ENCODE peak calls at places on chromosome 18, in seven cellular contexts. One of them, this sample, is unnamed.

GRCh38 chr18:44920441-44920840 is 239.8 kb downstream of the SETBP1 start:
- DNase-seq in mesenchymal stem cell: no peak
- DNase-seq in GM23248: no peak
- DNase-seq in H1: no peak
- DNase-seq in small intestine: no peak
- DNase-seq in Peyer's patch: no peak
- DNase-seq in transverse colon: no peak
- DNase-seq in this sample: no peak

GRCh38 chr18:9612215-9612830 is 2.0 kb downstream of the PPP4R1 start:
- DNase-seq in Peyer's patch: peak; percentile 33
- DNase-seq in mesenchymal stem cell: peak; percentile 66
- DNase-seq in transverse colon: peak; percentile 35
- DNase-seq in small intestine: peak; percentile 73
- DNase-seq in GM23248: peak; percentile 75
- DNase-seq in H1: no peak
- DNase-seq in this sample: peak; percentile 61

GRCh38 chr18:38427234-38427633 is 861.6 kb upstream of the CELF4 start:
- DNase-seq in GM23248: no peak
- DNase-seq in Peyer's patch: no peak
- DNase-seq in small intestine: no peak
- DNase-seq in transverse colon: no peak
- DNase-seq in mesenchymal stem cell: no peak
- DNase-seq in H1: no peak
- DNase-seq in this sample: no peak

GRCh38 chr18:10518595-10519273 is 7.1 kb upstream of the NAPG start:
- DNase-seq in mesenchymal stem cell: peak; percentile 60
- DNase-seq in Peyer's patch: no peak
- DNase-seq in GM23248: peak; percentile 56
- DNase-seq in small intestine: no peak
- DNase-seq in H1: no peak
- DNase-seq in transverse colon: peak; percentile 27
- DNase-seq in this sample: peak; percentile 56

GRCh38 chr18:44098551-44099098 is 582.1 kb upstream of the SETBP1 start:
- DNase-seq in transverse colon: peak; percentile 12
- DNase-seq in Peyer's patch: no peak
- DNase-seq in GM23248: peak; percentile 71
- DNase-seq in H1: peak; percentile 58
- DNase-seq in mesenchymal stem cell: peak; percentile 17
- DNase-seq in small intestine: peak; percentile 37
- DNase-seq in this sample: peak; percentile 56

GRCh38 chr18:57497372-57498294 is 62.5 kb downstream of the ONECUT2 start:
- DNase-seq in GM23248: peak; percentile 62
- DNase-seq in Peyer's patch: no peak
- DNase-seq in mesenchymal stem cell: peak; percentile 0
- DNase-seq in H1: no peak
- DNase-seq in transverse colon: no peak
- DNase-seq in small intestine: peak; percentile 63
- DNase-seq in this sample: peak; percentile 46

GRCh38 chr18:39667905-39668304 is 2102.3 kb upstream of the CELF4 start:
- DNase-seq in Peyer's patch: no peak
- DNase-seq in small intestine: no peak
- DNase-seq in GM23248: peak; percentile 26
- DNase-seq in transverse colon: no peak
- DNase-seq in H1: no peak
- DNase-seq in mesenchymal stem cell: no peak
- DNase-seq in this sample: peak; percentile 5

GRCh38 chr18:23311346-23312103 is 141.6 kb upstream of the RIOK3 start:
- DNase-seq in H1: no peak
- DNase-seq in transverse colon: no peak
- DNase-seq in GM23248: peak; percentile 98
- DNase-seq in Peyer's patch: no peak
- DNase-seq in small intestine: no peak
- DNase-seq in mesenchymal stem cell: peak; percentile 89
- DNase-seq in this sample: peak; percentile 92

GRCh38 chr18:48790869-48791635 is 159.7 kb downstream of the SMAD7 start:
- DNase-seq in GM23248: no peak
- DNase-seq in mesenchymal stem cell: no peak
- DNase-seq in transverse colon: no peak
- DNase-seq in Peyer's patch: no peak
- DNase-seq in H1: no peak
- DNase-seq in small intestine: no peak
- DNase-seq in this sample: no peak

GRCh38 chr18:70411886-70412443 is 123.1 kb downstream of the SOCS6 start:
- DNase-seq in small intestine: no peak
- DNase-seq in mesenchymal stem cell: peak; percentile 80
- DNase-seq in GM23248: no peak
- DNase-seq in Peyer's patch: no peak
- DNase-seq in H1: no peak
- DNase-seq in transverse colon: no peak
- DNase-seq in this sample: no peak

GRCh38 chr18:45554070-45554767 is 61.1 kb upstream of the SLC14A2 start:
- DNase-seq in Peyer's patch: no peak
- DNase-seq in GM23248: no peak
- DNase-seq in small intestine: no peak
- DNase-seq in mesenchymal stem cell: no peak
- DNase-seq in H1: no peak
- DNase-seq in transverse colon: no peak
- DNase-seq in this sample: no peak

GRCh38 chr18:46469186-46469915 is 187.7 kb downstream of the LOXHD1 start:
- DNase-seq in transverse colon: no peak
- DNase-seq in H1: no peak
- DNase-seq in GM23248: no peak
- DNase-seq in small intestine: no peak
- DNase-seq in Peyer's patch: no peak
- DNase-seq in mesenchymal stem cell: no peak
- DNase-seq in this sample: no peak

GRCh38 chr18:23752796-23753195 is 63.5 kb downstream of the LAMA3 start:
- DNase-seq in GM23248: peak; percentile 21
- DNase-seq in mesenchymal stem cell: no peak
- DNase-seq in transverse colon: no peak
- DNase-seq in Peyer's patch: no peak
- DNase-seq in small intestine: no peak
- DNase-seq in H1: no peak
- DNase-seq in this sample: peak; percentile 30

GRCh38 chr18:70025580-70025979 is 77.9 kb upstream of the CD226 start:
- DNase-seq in mesenchymal stem cell: no peak
- DNase-seq in GM23248: no peak
- DNase-seq in small intestine: no peak
- DNase-seq in H1: no peak
- DNase-seq in Peyer's patch: no peak
- DNase-seq in transverse colon: no peak
- DNase-seq in this sample: no peak

GRCh38 chr18:10041180-10041579 is 127.4 kb downstream of the VAPA start:
- DNase-seq in mesenchymal stem cell: peak; percentile 98
- DNase-seq in H1: no peak
- DNase-seq in small intestine: peak; percentile 11
- DNase-seq in GM23248: no peak
- DNase-seq in Peyer's patch: no peak
- DNase-seq in transverse colon: peak; percentile 55
- DNase-seq in this sample: peak; percentile 33

GRCh38 chr18:51151568-51152511 is 45.6 kb downstream of the MEX3C start:
- DNase-seq in GM23248: no peak
- DNase-seq in mesenchymal stem cell: no peak
- DNase-seq in H1: no peak
- DNase-seq in small intestine: no peak
- DNase-seq in Peyer's patch: peak; percentile 90
- DNase-seq in transverse colon: peak; percentile 66
- DNase-seq in this sample: no peak

GRCh38 chr18:32595735-32596134 is 125.1 kb upstream of the GAREM1 start:
- DNase-seq in Peyer's patch: no peak
- DNase-seq in mesenchymal stem cell: no peak
- DNase-seq in GM23248: no peak
- DNase-seq in small intestine: no peak
- DNase-seq in H1: no peak
- DNase-seq in transverse colon: no peak
- DNase-seq in this sample: no peak

GRCh38 chr18:13136689-13137040 is 81.9 kb upstream of the LDLRAD4 start:
- DNase-seq in transverse colon: peak; percentile 21
- DNase-seq in GM23248: peak; percentile 58
- DNase-seq in mesenchymal stem cell: no peak
- DNase-seq in Peyer's patch: no peak
- DNase-seq in small intestine: peak; percentile 26
- DNase-seq in H1: peak; percentile 58
- DNase-seq in this sample: no peak

GRCh38 chr18:56799756-56800155 is 148.6 kb downstream of the WDR7 start:
- DNase-seq in H1: no peak
- DNase-seq in Peyer's patch: no peak
- DNase-seq in mesenchymal stem cell: peak; percentile 16
- DNase-seq in GM23248: peak; percentile 41
- DNase-seq in small intestine: no peak
- DNase-seq in transverse colon: no peak
- DNase-seq in this sample: peak; percentile 5

GRCh38 chr18:23529597-23529996 is 26.3 kb downstream of the RMC1 start:
- DNase-seq in mesenchymal stem cell: peak; percentile 67
- DNase-seq in transverse colon: no peak
- DNase-seq in Peyer's patch: no peak
- DNase-seq in small intestine: no peak
- DNase-seq in GM23248: peak; percentile 82
- DNase-seq in H1: no peak
- DNase-seq in this sample: peak; percentile 40

GRCh38 chr18:12253517-12254136 is 534 bp upstream of the CIDEA start:
- DNase-seq in GM23248: no peak
- DNase-seq in transverse colon: no peak
- DNase-seq in mesenchymal stem cell: no peak
- DNase-seq in small intestine: no peak
- DNase-seq in H1: peak; percentile 64
- DNase-seq in Peyer's patch: no peak
- DNase-seq in this sample: no peak

GRCh38 chr18:8780227-8780626 is 74.9 kb downstream of the MTCL1 start:
- DNase-seq in transverse colon: no peak
- DNase-seq in GM23248: no peak
- DNase-seq in Peyer's patch: no peak
- DNase-seq in small intestine: no peak
- DNase-seq in H1: no peak
- DNase-seq in mesenchymal stem cell: no peak
- DNase-seq in this sample: no peak

GRCh38 chr18:73962251-73962650 is 185.4 kb downstream of the FBXO15 start:
- DNase-seq in H1: no peak
- DNase-seq in transverse colon: no peak
- DNase-seq in mesenchymal stem cell: no peak
- DNase-seq in small intestine: no peak
- DNase-seq in GM23248: peak; percentile 70
- DNase-seq in Peyer's patch: no peak
- DNase-seq in this sample: peak; percentile 66

GRCh38 chr18:70319185-70319584 is 30.3 kb downstream of the SOCS6 start:
- DNase-seq in H1: no peak
- DNase-seq in Peyer's patch: no peak
- DNase-seq in mesenchymal stem cell: no peak
- DNase-seq in GM23248: no peak
- DNase-seq in transverse colon: no peak
- DNase-seq in small intestine: no peak
- DNase-seq in this sample: no peak

DNA sequence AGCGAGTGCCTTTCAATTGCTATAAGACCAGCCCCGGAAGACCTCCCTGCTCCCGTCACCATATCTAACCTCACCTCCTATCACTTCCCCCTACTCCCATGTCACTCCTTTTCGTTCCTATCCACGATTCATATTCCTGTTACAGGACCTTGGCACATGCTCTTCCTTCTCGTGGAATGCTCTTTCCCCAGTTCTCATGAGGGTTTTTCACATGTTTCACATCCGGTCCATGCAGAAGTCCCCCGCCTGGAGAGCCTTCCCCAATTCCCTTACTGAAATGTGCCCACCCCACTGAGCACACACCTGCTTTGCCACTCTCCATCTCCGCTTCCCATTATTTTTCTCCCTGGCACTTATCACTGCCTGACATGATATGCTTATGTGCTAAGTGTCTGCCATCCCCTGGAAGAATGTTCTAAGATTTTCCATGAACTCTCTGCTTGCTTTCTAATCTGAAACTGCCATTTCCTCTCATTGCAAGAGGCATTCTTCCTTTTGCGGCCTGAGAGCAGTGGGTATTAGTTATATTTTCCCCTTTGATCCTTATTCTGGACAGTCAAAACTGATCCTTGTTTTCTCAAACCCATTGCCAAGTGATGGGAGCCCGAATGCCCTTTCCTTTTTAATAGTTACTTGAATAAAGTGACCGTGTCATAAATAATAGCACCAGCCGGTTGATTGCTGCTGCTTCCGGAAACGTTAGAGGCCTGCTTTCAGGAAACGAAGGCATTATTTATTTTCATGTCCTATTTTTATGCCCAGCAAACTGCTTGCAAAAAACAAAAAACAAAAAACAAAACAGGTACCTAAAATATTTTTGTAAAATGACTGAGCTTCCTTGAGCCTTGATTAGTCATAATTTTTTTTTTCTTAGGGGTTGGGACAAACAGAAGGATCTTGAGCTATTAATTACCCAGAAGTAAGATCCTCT is 127.9 kb downstream of the ZNF532 start:
- DNase-seq in transverse colon: no peak
- DNase-seq in small intestine: no peak
- DNase-seq in H1: peak; percentile 26
- DNase-seq in Peyer's patch: no peak
- DNase-seq in GM23248: peak; percentile 62
- DNase-seq in mesenchymal stem cell: no peak
- DNase-seq in this sample: no peak
- H3K4me3 ChIP-seq in transverse colon: no peak overlapping the region
- H3K4me3 ChIP-seq in small intestine: no peak overlapping the region
- H3K4me3 ChIP-seq in H1: no peak overlapping the region
- H3K4me3 ChIP-seq in Peyer's patch: no peak overlapping the region
- H3K4me3 ChIP-seq in GM23248: peak overlapping the region; percentile 17
- H3K4me3 ChIP-seq in mesenchymal stem cell: no peak overlapping the region
- H3K4me3 ChIP-seq in this sample: no peak overlapping the region

GRCh38 chr18:79572848-79573451 is 106.7 kb upstream of the CTDP1 start:
- DNase-seq in mesenchymal stem cell: no peak
- DNase-seq in GM23248: no peak
- DNase-seq in Peyer's patch: no peak
- DNase-seq in small intestine: no peak
- DNase-seq in transverse colon: no peak
- DNase-seq in H1: peak; percentile 24
- DNase-seq in this sample: no peak
- H3K4me3 ChIP-seq in mesenchymal stem cell: no peak overlapping the region
- H3K4me3 ChIP-seq in GM23248: no peak overlapping the region
- H3K4me3 ChIP-seq in Peyer's patch: no peak overlapping the region
- H3K4me3 ChIP-seq in small intestine: no peak overlapping the region
- H3K4me3 ChIP-seq in transverse colon: no peak overlapping the region
- H3K4me3 ChIP-seq in H1: no peak overlapping the region
- H3K4me3 ChIP-seq in this sample: no peak overlapping the region

GRCh38 chr18:61334491-61334850 is 1.2 kb downstream of the CDH20 start:
- DNase-seq in transverse colon: no peak
- DNase-seq in Peyer's patch: no peak
- DNase-seq in mesenchymal stem cell: no peak
- DNase-seq in H1: peak; percentile 53
- DNase-seq in GM23248: peak; percentile 32
- DNase-seq in small intestine: no peak
- DNase-seq in this sample: no peak
- H3K4me3 ChIP-seq in transverse colon: peak overlapping the region; percentile 20
- H3K4me3 ChIP-seq in Peyer's patch: peak overlapping the region; percentile 24
- H3K4me3 ChIP-seq in mesenchymal stem cell: no peak overlapping the region
- H3K4me3 ChIP-seq in H1: peak overlapping the region; percentile 73
- H3K4me3 ChIP-seq in GM23248: peak overlapping the region; percentile 69
- H3K4me3 ChIP-seq in small intestine: no peak overlapping the region
- H3K4me3 ChIP-seq in this sample: peak overlapping the region; percentile 52

DNA sequence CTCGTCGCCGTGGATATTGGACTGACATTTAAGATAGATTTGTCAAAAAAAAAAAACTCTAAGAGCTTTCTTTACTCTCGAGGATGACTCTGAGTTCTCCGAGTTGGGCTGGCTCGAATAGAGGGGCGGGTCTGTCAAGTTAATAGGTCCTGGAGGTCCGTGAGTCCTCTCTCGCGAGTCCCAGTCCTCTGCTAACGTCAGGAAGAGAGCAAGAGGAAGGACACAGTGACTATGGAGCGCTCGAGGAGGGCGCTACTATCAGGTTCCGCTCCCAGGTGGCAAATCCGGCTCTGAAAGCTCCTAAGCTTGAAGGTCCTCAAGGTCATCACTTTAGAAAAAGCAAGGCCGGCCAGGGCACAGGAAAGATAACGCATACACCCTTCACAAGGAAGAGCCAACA is 404 bp upstream of the AKAIN1 start:
- DNase-seq in H1: no peak
- DNase-seq in Peyer's patch: no peak
- DNase-seq in mesenchymal stem cell: no peak
- DNase-seq in transverse colon: no peak
- DNase-seq in GM23248: no peak
- DNase-seq in small intestine: no peak
- DNase-seq in this sample: no peak
- H3K4me3 ChIP-seq in H1: peak overlapping the region; percentile 30
- H3K4me3 ChIP-seq in Peyer's patch: no peak overlapping the region
- H3K4me3 ChIP-seq in mesenchymal stem cell: no peak overlapping the region
- H3K4me3 ChIP-seq in transverse colon: no peak overlapping the region
- H3K4me3 ChIP-seq in GM23248: no peak overlapping the region
- H3K4me3 ChIP-seq in small intestine: no peak overlapping the region
- H3K4me3 ChIP-seq in this sample: no peak overlapping the region

This sample was measured in AG10803.